ENCODE peak calls at places on chromosomes 4 and X, in nine cellular contexts. O is GM13977, A is body of pancreas, V is cardiac muscle cell, S is choroid plexus epithelial cell, W is HFFc6, Y is OCI-LY7, G is brain microvascular endothelial cell, Z is fibroblast of lung. F is an unnamed sample.

GRCh38 chr4:184461711-184462110 is 12.6 kb downstream of the IRF2 start:
- DNase-seq in V (no peak), S (no peak), G (no peak), Y (no peak), O (no peak), Z (no peak), A (no peak), W (no peak), F (no peak)

GRCh38 chrX:133859860-133860259 is 125.5 kb downstream of the GPC3 start:
- DNase-seq in G (peak), Z (peak), O (no peak), W (no peak), Y (no peak), V (no peak), S (peak), A (no peak), F (peak)

GRCh38 chr4:4415107-4415805 is 28.4 kb downstream of the NSG1 start:
- DNase-seq in A (no peak), O (no peak), V (no peak), W (no peak), G (no peak), Y (no peak), Z (no peak), S (no peak), F (no peak)

GRCh38 chrX:68463880-68464279 is 30.6 kb upstream of the OPHN1 start:
- DNase-seq in G (no peak), Z (no peak), S (no peak), V (no peak), W (no peak), O (no peak), Y (no peak), A (no peak), F (no peak)

GRCh38 chr4:182600093-182600492 is 317.1 kb downstream of the DCTD start:
- DNase-seq in S (no peak), Y (no peak), O (no peak), G (no peak), W (peak), V (no peak), Z (no peak), A (no peak), F (no peak)

GRCh38 chr4:118348886-118349285 is 3.9 kb downstream of the PRSS12 start:
- DNase-seq in Z (no peak), V (no peak), S (no peak), Y (no peak), A (no peak), G (no peak), W (no peak), O (no peak), F (no peak)

GRCh38 chr4:15781427-15782095 is 3.4 kb downstream of the CD38 start:
- DNase-seq in S (peak), G (no peak), O (no peak), A (no peak), Y (no peak), Z (no peak), W (no peak), V (no peak), F (peak)

GRCh38 chrX:13652256-13653021 is 502 bp upstream of the TCEANC start:
- DNase-seq in S (peak), O (no peak), G (peak), Y (no peak), V (no peak), Z (peak), A (no peak), W (peak), F (peak)

GRCh38 chr4:40990202-40990898 is 224.0 kb downstream of the APBB2 start:
- DNase-seq in Z (peak), G (peak), S (peak), Y (no peak), V (no peak), W (peak), A (no peak), O (peak), F (peak)

GRCh38 chr4:55947912-55948725 is 626 bp upstream of the CEP135 start:
- DNase-seq in A (no peak), G (peak), Z (peak), V (no peak), S (peak), W (peak), Y (peak), O (peak), F (peak)

GRCh38 chrX:45400380-45400779 is 199.7 kb upstream of the DIPK2B start:
- DNase-seq in O (no peak), W (peak), G (peak), Y (no peak), V (peak), S (peak), Z (peak), A (no peak), F (peak)

GRCh38 chr4:17280266-17280665 is 231.6 kb downstream of the QDPR start:
- DNase-seq in S (no peak), V (no peak), Z (no peak), O (no peak), G (no peak), A (no peak), Y (no peak), W (peak), F (no peak)

GRCh38 chr4:70531981-70532380 is 13.6 kb downstream of the AMTN start:
- DNase-seq in A (no peak), G (no peak), V (no peak), O (no peak), W (no peak), Z (no peak), Y (peak), S (peak), F (no peak)

GRCh38 chr4:145207934-145208333 is 27.5 kb upstream of the OTUD4 start:
- DNase-seq in O (no peak), G (no peak), S (no peak), A (peak), Y (no peak), V (no peak), Z (no peak), W (no peak), F (no peak)

GRCh38 chr4:25814323-25814722 is 48.5 kb downstream of the SEL1L3 start:
- DNase-seq in O (no peak), Y (no peak), Z (no peak), W (peak), V (no peak), A (no peak), S (peak), G (peak), F (peak)

GRCh38 chr4:7747556-7747955 is 192.1 kb downstream of the AFAP1 start:
- DNase-seq in Y (no peak), A (no peak), O (no peak), G (no peak), W (no peak), Z (no peak), S (no peak), V (no peak), F (no peak)

GRCh38 chr4:93645120-93645519 is 183.4 kb upstream of the ATOH1 start:
- DNase-seq in Y (no peak), O (no peak), Z (no peak), G (no peak), W (no peak), S (no peak), V (no peak), A (no peak), F (no peak)

GRCh38 chr4:145779319-145779801 is 99.4 kb downstream of the C4orf51 start:
- DNase-seq in S (no peak), A (no peak), Z (no peak), O (no peak), W (peak), Y (no peak), V (no peak), G (no peak), F (peak)

GRCh38 chrX:109886122-109886761 is 116.7 kb upstream of the TMEM164 start:
- DNase-seq in A (peak), S (peak), V (peak), G (peak), W (peak), Y (peak), O (peak), Z (peak), F (peak)

GRCh38 chrX:12439396-12439795 is 301.1 kb downstream of the FRMPD4 start:
- DNase-seq in G (no peak), O (no peak), Z (no peak), Y (no peak), S (no peak), W (no peak), A (no peak), V (no peak), F (no peak)

GRCh38 chrX:12440245-12440644 is 302.0 kb downstream of the FRMPD4 start:
- DNase-seq in S (no peak), V (no peak), G (no peak), Z (no peak), W (no peak), Y (no peak), O (no peak), A (no peak), F (no peak)

GRCh38 chrX:12434493-12434892 is 296.2 kb downstream of the FRMPD4 start:
- DNase-seq in Y (no peak), A (no peak), O (no peak), S (no peak), Z (no peak), V (no peak), G (no peak), W (no peak), F (no peak)
- TF ChIP-seq CTCF in Y (no peak), A (no peak), O (no peak), S (no peak), Z (no peak), V (no peak), G (no peak), W (no peak), F (no peak)

DNA sequence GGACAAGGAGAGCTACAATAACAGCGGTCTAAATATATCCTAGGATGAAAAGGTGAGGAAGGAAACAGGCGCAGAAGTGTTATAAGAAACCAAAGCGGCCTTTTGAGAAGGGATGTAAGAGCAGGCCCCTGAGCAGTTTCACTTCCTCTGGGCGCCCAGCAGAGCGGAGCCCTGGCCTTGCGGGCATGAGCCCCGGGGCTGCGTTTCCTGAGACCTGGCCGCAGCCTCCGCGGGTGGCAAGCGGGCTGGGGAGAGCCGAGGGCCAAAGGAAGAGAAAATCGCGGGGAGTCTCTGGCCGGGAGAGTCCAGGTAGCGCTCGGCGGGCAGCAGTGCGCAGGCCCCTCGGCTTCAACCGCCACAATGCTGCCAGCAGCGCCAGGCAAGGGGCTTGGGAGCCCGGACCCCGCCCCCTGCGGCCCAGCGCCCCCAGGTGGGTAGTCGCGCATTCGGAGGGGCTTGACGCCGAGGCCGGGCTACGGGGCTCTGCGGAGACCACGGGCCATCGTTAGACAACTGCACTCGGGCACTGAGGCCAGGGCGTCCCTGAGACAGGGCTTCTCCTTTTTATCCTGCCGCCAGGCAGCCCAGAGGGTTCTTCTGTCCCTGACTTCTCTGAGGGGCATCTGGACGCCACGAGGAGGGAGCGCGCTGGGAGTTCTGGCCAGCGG is at the start of gene BANK1:
- DNase-seq in G (no peak), V (peak), O (peak), Y (peak), Z (peak), S (peak), A (peak), W (no peak), F (peak)
- TF ChIP-seq CTCF in G (peak), V (peak), O (peak), Y (peak), Z (peak), S (peak), A (no peak), W (peak), F (peak)

GRCh38 chr4:77047037-77047436 is 28.8 kb downstream of the CCNI start:
- DNase-seq in V (no peak), S (peak), O (no peak), G (no peak), A (no peak), W (no peak), Y (peak), Z (peak), F (peak)
- TF ChIP-seq CTCF in V (peak), S (peak), O (peak), G (peak), A (peak), W (peak), Y (peak), Z (peak), F (peak)

DNA sequence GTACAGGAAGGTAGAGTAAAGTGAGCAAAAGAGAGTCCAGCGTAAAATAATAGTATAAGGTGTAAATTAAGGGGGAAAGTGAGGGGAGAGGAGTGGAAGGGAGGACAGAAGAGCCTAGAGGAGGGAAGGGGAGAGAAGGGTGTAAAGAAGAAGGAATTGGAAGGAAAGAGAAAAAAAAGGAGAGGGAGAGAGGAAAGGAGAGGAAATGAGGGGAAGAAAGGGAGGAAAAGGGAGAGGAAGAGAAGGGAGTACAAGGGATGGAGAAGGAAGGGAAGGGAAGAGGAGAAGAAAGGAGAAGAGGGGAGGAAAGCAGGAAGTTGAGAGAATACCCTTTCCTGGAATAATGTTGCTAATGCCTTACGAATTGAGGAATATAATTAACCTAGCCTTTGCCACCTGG is 3.3 kb upstream of the FAT4 start:
- DNase-seq in O (no peak), A (no peak), Y (no peak), V (no peak), W (no peak), Z (no peak), G (no peak), S (no peak), F (no peak)
- TF ChIP-seq CTCF in O (no peak), A (no peak), Y (no peak), V (no peak), W (no peak), Z (no peak), G (no peak), S (no peak), F (no peak)

DNA sequence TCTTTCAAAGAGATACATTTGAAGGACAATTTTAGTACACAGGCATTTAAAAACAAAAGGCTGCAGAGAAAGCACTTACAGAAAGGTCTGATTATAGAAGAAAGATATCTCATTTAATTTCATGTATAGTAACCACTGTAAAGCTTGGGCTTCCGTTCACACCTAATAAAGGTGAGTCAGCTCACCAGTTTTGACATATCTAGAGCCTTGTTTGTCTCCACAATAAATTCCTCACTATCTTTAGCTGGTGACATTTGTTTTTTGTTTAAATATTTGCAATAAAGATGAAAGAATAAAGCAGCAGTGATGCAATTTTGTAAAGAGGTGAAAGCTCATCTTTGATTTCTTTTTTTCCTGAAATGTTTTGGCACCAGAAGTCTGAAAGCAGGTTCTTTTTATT is 1.1 kb upstream of the EPHA5 start:
- DNase-seq in V (no peak), S (no peak), O (no peak), Y (no peak), G (no peak), W (no peak), A (no peak), Z (no peak), F (no peak)
- TF ChIP-seq CTCF in V (no peak), S (no peak), O (no peak), Y (no peak), G (no peak), W (no peak), A (no peak), Z (no peak), F (no peak)

GRCh38 chr4:32748498-32748897 is 2028.3 kb downstream of the PCDH7 start:
- DNase-seq in A (no peak), S (peak), W (no peak), Z (no peak), Y (no peak), V (no peak), O (no peak), G (no peak), F (no peak)
- TF ChIP-seq CTCF in A (no peak), S (no peak), W (no peak), Z (no peak), Y (no peak), V (no peak), O (no peak), G (no peak), F (no peak)

GRCh38 chrX:11768039-11768438 is 10.0 kb downstream of the MSL3 start:
- DNase-seq in O (no peak), S (no peak), Z (no peak), G (no peak), V (no peak), W (no peak), A (no peak), Y (no peak), F (no peak)

GRCh38 chrX:11764602-11765067 is 6.6 kb downstream of the MSL3 start:
- DNase-seq in V (no peak), O (no peak), Z (no peak), W (no peak), A (no peak), Y (no peak), G (no peak), S (no peak), F (no peak)

GRCh38 chrX:11765449-11765848 is 7.4 kb downstream of the MSL3 start:
- DNase-seq in Z (no peak), V (no peak), Y (no peak), G (no peak), O (no peak), W (no peak), A (no peak), S (no peak), F (no peak)

GRCh38 chrX:11766487-11766886 is 8.4 kb downstream of the MSL3 start:
- DNase-seq in V (no peak), Y (no peak), O (no peak), S (no peak), G (no peak), Z (no peak), A (no peak), W (no peak), F (no peak)

DNA sequence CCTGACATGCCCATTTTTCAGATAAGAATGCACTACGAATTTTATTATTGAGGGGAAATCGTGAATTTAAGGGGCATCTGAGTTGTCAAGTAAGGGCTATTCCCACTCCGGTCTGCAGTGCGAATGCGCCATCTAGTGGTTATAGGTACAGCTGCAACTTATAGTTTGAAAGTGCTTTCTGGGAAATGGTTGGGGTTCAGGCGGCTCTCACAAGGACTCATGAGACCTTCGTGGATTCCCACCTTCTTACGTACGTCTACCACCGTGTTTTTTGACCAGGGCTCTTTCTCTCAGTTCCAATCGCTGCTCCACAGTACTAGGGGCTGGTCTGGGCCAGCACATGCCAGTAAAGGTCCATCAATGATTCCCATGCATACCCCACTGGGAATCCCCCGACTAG is 12.3 kb downstream of the MSL3 start:
- DNase-seq in S (peak), O (peak), V (peak), Y (peak), W (peak), Z (peak), A (peak), G (peak), F (peak)
- TF ChIP-seq CTCF in S (peak), O (peak), V (peak), Y (peak), W (peak), Z (peak), A (peak), G (peak), F (peak)

DNA sequence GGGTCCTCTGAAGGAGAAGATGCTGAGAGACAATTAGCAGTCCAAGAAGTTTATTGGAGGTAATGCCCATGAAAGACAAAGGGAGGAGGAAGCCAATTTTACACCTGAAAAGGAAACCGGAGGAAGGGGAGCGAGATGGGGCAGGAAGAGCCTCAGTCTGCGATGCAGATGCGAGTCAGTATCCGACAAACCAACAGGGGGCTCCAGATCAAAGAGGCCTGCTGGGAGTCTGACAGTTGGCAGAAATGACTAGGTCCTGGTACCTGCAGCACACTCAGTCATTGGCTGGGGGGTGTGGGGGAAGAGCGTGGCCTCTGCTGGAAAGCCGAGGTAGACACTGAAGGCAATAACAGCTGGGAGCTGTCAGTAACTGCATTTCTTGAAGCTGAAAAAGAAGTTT is 231.1 kb upstream of the CENPE start:
- DNase-seq in S (no peak), W (no peak), V (peak), G (no peak), Y (no peak), Z (no peak), A (no peak), O (peak), F (no peak)
- TF ChIP-seq CTCF in S (peak), W (peak), V (no peak), G (peak), Y (peak), Z (no peak), A (no peak), O (peak), F (no peak)

GRCh38 chr4:113979973-113980615 is 647 bp upstream of the ARSJ start:
- DNase-seq in S (no peak), Y (no peak), V (no peak), G (no peak), Z (peak), W (no peak), O (no peak), A (no peak), F (peak)

GRCh38 chr4:113976937-113977855 is 2.3 kb downstream of the ARSJ start:
- DNase-seq in A (no peak), V (no peak), Z (peak), S (peak), Y (no peak), G (no peak), O (no peak), W (peak), F (peak)

GRCh38 chr4:113978561-113979156 is 788 bp downstream of the ARSJ start:
- DNase-seq in O (no peak), V (no peak), Z (peak), W (no peak), A (no peak), Y (no peak), G (no peak), S (no peak), F (no peak)

GRCh38 chr4:113978105-113978504 is 1.3 kb downstream of the ARSJ start:
- DNase-seq in Z (peak), A (no peak), Y (no peak), O (no peak), S (no peak), G (no peak), W (no peak), V (no peak), F (no peak)

GRCh38 chr4:113979157-113979972 is at the start of gene ARSJ:
- DNase-seq in V (peak), G (peak), Z (peak), S (peak), Y (no peak), A (peak), W (peak), O (peak), F (peak)
- TF ChIP-seq CTCF in V (peak), G (peak), Z (peak), S (peak), Y (no peak), A (no peak), W (peak), O (no peak), F (peak)